ENCODE peak calls at places on chromosomes 11 and 22, in nine cellular contexts. Y is suprapubic skin, I is breast epithelium, X is A549, R is body of pancreas, M is heart left ventricle, T is HCT116, P is uterus, V is endothelial cell of umbilical vein. D is an unnamed sample.

GRCh38 chr11:65506770-65507485 is 8.1 kb downstream of the MALAT1 start:
- DNase-seq in Y (peak), I (peak), X (no peak), R (peak), M (peak), T (peak), P (no peak), V (peak), D (no peak)

GRCh38 chr11:2293396-2294339 is 8.1 kb downstream of the C11orf21 start:
- DNase-seq in Y (no peak), I (no peak), X (no peak), R (no peak), M (no peak), T (no peak), P (peak), V (no peak), D (peak)

GRCh38 chr22:50062509-50063135 is 4.5 kb upstream of the TTLL8 start:
- DNase-seq in Y (no peak), I (no peak), X (no peak), R (no peak), M (peak), T (no peak), P (no peak), V (no peak), D (no peak)

GRCh38 chr22:27726726-27727449 is 74.7 kb downstream of the MN1 start:
- DNase-seq in Y (peak), I (no peak), X (peak), R (no peak), M (peak), T (no peak), P (peak), V (peak), D (no peak)

GRCh38 chr11:59144579-59145345 is 2.1 kb downstream of the FAM111A start:
- DNase-seq in Y (peak), I (peak), X (peak), R (peak), M (peak), T (peak), P (peak), V (peak), D (peak)

GRCh38 chr22:47484960-47485571 is 722.6 kb downstream of the TBC1D22A start:
- DNase-seq in Y (no peak), I (no peak), X (no peak), R (no peak), M (no peak), T (no peak), P (no peak), V (no peak), D (no peak)

GRCh38 chr11:132093861-132094260 is 723.4 kb downstream of the NTM start:
- DNase-seq in Y (no peak), I (no peak), X (no peak), R (no peak), M (no peak), T (no peak), P (no peak), V (no peak), D (no peak)

GRCh38 chr11:117833401-117833891 is 8.9 kb upstream of the FXYD2 start:
- DNase-seq in Y (peak), I (peak), X (no peak), R (peak), M (peak), T (no peak), P (peak), V (no peak), D (peak)

GRCh38 chr11:63866211-63866610 is 27.3 kb downstream of the MARK2 start:
- DNase-seq in Y (peak), I (peak), X (no peak), R (peak), M (no peak), T (no peak), P (no peak), V (no peak), D (no peak)

GRCh38 chr11:116478676-116479075 is 294.1 kb downstream of the BUD13 start:
- DNase-seq in Y (no peak), I (no peak), X (no peak), R (no peak), M (no peak), T (no peak), P (no peak), V (no peak), D (no peak)

GRCh38 chr11:1469911-1470680 is 16.5 kb downstream of the MOB2 start:
- DNase-seq in Y (no peak), I (no peak), X (no peak), R (no peak), M (peak), T (no peak), P (no peak), V (no peak), D (no peak)

GRCh38 chr11:122668562-122669090 is 13.1 kb downstream of the UBASH3B start:
- DNase-seq in Y (no peak), I (no peak), X (peak), R (no peak), M (no peak), T (peak), P (no peak), V (peak), D (no peak)

GRCh38 chr11:126969865-126970479 is 30.6 kb downstream of the KIRREL3 start:
- DNase-seq in Y (no peak), I (no peak), X (peak), R (no peak), M (no peak), T (no peak), P (no peak), V (no peak), D (no peak)
- TF ChIP-seq POLR2A in Y (no peak), I (no peak), X (no peak), R (no peak), M (no peak), T (no peak), P (no peak), V (no peak), D (no peak)

DNA sequence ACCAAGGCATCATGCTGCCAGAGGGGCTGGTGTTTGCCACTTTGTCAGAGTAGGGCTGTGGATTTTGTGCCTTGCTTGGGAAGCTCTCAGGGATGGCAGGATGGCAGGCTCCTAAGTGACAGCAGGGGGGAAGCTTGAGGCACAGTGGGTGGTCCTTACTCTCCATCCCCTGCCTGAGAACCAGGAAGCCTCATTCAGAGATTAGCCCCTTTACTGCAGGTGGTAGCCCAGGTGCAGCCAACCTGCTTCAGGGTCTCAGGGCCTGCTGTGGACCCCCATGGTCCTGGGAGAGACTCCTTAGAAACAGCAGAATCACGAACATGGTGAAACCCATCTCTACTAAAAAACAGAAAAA is 8.9 kb upstream of the ST3GAL4 start:
- DNase-seq in Y (no peak), I (no peak), X (no peak), R (no peak), M (no peak), T (no peak), P (no peak), V (no peak), D (no peak)
- TF ChIP-seq POLR2A in Y (no peak), I (no peak), X (no peak), R (no peak), M (no peak), T (no peak), P (no peak), V (peak), D (no peak)

DNA sequence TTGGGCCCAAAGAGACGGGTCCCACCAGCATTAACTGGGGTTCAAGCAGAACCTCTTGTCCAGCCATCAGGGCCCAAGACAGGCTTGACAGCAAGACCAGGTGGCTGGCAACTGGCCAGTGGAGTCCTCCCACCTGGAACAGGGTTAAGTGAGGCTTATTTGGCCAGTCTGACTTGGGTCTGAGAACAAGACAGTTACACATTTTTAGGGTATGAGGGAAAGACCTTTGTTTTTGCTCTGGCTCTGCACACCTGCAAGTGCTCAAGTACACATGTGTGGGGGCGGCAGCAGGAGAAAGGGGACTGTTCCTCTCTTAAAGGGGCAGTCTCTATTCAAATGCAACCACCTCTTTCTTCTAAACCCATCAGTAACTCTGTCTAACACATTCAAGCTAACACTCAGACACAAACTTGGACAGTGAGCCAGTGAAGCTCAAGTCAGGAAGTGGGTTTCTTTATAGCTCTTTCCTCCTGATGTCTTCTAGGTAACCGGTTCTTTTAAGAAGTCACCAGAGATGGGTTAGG is 116.2 kb downstream of the ETS1 start:
- DNase-seq in Y (no peak), I (no peak), X (no peak), R (no peak), M (no peak), T (no peak), P (no peak), V (no peak), D (peak)
- TF ChIP-seq POLR2A in Y (no peak), I (no peak), X (no peak), R (no peak), M (no peak), T (no peak), P (no peak), V (no peak), D (peak)

GRCh38 chr11:47414685-47415070 is 6.3 kb downstream of the SLC39A13 start:
- DNase-seq in Y (peak), I (no peak), X (no peak), R (no peak), M (no peak), T (no peak), P (no peak), V (no peak), D (peak)

GRCh38 chr11:47415091-47415854 is 6.9 kb downstream of the SLC39A13 start:
- DNase-seq in Y (peak), I (no peak), X (no peak), R (no peak), M (no peak), T (no peak), P (no peak), V (no peak), D (no peak)

GRCh38 chr11:47415949-47416472 is 7.6 kb downstream of the SLC39A13 start:
- DNase-seq in Y (peak), I (peak), X (peak), R (peak), M (peak), T (peak), P (peak), V (peak), D (no peak)

GRCh38 chr11:47417712-47418111 is 8.5 kb downstream of the PSMC3 start:
- DNase-seq in Y (peak), I (no peak), X (no peak), R (no peak), M (no peak), T (no peak), P (no peak), V (no peak), D (no peak)

GRCh38 chr11:47418454-47419259 is 7.6 kb downstream of the PSMC3 start:
- DNase-seq in Y (no peak), I (no peak), X (no peak), R (no peak), M (no peak), T (no peak), P (no peak), V (no peak), D (no peak)
- TF ChIP-seq POLR2A in Y (no peak), I (no peak), X (no peak), R (no peak), M (no peak), T (no peak), P (no peak), V (peak), D (no peak)